ENCODE peak calls at places on chromosome 4, in six cellular contexts. H is progenitor cell of endocrine pancreas; A is NCI-H2227 treated with DMSO at 0.1 percent for 48 hours; B is NCI-H510A; Z is stimulated activated CD4-positive, alpha-beta T cell treated with anti-CD3 and anti-CD28 coated beads, Interleukin-1b, Interleukin-23, amount 100 ng/mL, for 48 hours; Q is D341Med. S is an unnamed sample.

GRCh38 chr4:158523990-158524545 is 2.4 kb downstream of the RXFP1 start:
- DNase-seq in A (no peak), Q (no peak), B (no peak), Z (no peak), H (no peak), S (no peak)

GRCh38 chr4:76831475-76832390 is 66.2 kb downstream of the SOWAHB start:
- DNase-seq in H (no peak), Z (no peak), A (no peak), B (no peak), Q (no peak), S (no peak)

GRCh38 chr4:1563768-1564485 is 120.2 kb downstream of the FAM53A start:
- DNase-seq in H (no peak), A (no peak), B (no peak), Q (no peak), Z (no peak), S (no peak)

GRCh38 chr4:124061413-124061812 is 651.1 kb downstream of the ANKRD50 start:
- DNase-seq in A (no peak), B (no peak), Z (no peak), H (no peak), Q (no peak), S (no peak)

GRCh38 chr4:22356996-22357596 is 158.8 kb downstream of the ADGRA3 start:
- DNase-seq in Z (no peak), Q (peak; percentile 70), B (no peak), A (no peak), H (no peak), S (no peak)

GRCh38 chr4:76434901-76435688 is at the start of gene SHROOM3:
- DNase-seq in Z (no peak), H (no peak), B (no peak), A (no peak), Q (no peak), S (no peak)

GRCh38 chr4:98771959-98772619 is 113.7 kb upstream of the TSPAN5 start:
- DNase-seq in A (no peak), H (no peak), Q (no peak), B (no peak), Z (no peak), S (no peak)

GRCh38 chr4:159071969-159072765 is 30.7 kb upstream of the RAPGEF2 start:
- DNase-seq in Z (no peak), H (no peak), A (no peak), Q (no peak), B (no peak), S (no peak)

GRCh38 chr4:105965183-105965800 is 70.0 kb downstream of the NPNT start:
- DNase-seq in H (no peak), B (no peak), Q (no peak), A (no peak), Z (no peak), S (no peak)

GRCh38 chr4:92163348-92163747 is 140.4 kb upstream of the GRID2 start:
- DNase-seq in H (no peak), Q (no peak), A (no peak), Z (no peak), B (no peak), S (no peak)

GRCh38 chr4:47862297-47862696 is 24.4 kb upstream of the CORIN start:
- DNase-seq in A (no peak), H (no peak), Q (no peak), B (no peak), Z (no peak), S (no peak)

GRCh38 chr4:156971623-156972369 is at the start of gene PDGFC:
- DNase-seq in A (no peak), Q (peak; percentile 71), Z (no peak), H (peak; percentile 89), B (peak; percentile 17), S (no peak)

GRCh38 chr4:3301450-3302163 is 8.8 kb downstream of the RGS12 start:
- DNase-seq in Z (no peak), Q (no peak), A (no peak), H (no peak), B (no peak), S (no peak)

GRCh38 chr4:52976523-52977230 is 114.6 kb downstream of the RASL11B start:
- DNase-seq in B (no peak), Q (no peak), Z (peak; percentile 16), H (no peak), A (peak; percentile 1), S (no peak)

GRCh38 chr4:174038481-174038880 is 245.0 kb downstream of the FBXO8 start:
- DNase-seq in A (no peak), H (no peak), Q (no peak), Z (no peak), B (no peak), S (no peak)

GRCh38 chr4:189131131-189131530 is 809.5 kb upstream of the FRG1 start:
- DNase-seq in Q (no peak), B (no peak), H (no peak), A (no peak), Z (no peak), S (no peak)

GRCh38 chr4:155672342-155672741 is 5.7 kb downstream of the GUCY1A1 start:
- DNase-seq in Z (no peak), H (no peak), Q (no peak), B (no peak), A (no peak), S (no peak)

GRCh38 chr4:66766557-66766956 is 778.7 kb downstream of the CENPC start:
- DNase-seq in Q (no peak), A (no peak), H (no peak), Z (no peak), B (no peak), S (no peak)

GRCh38 chr4:85747871-85748491 is 273.0 kb downstream of the ARHGAP24 start:
- DNase-seq in H (no peak), A (peak; percentile 29), Q (peak; percentile 48), B (peak; percentile 33), Z (no peak), S (peak; percentile 7)

S was measured in esophagus squamous epithelium.